ENCODE peak calls at places on chromosomes 3 and 15, in nine cellular contexts. A is PC-3; F is GM10248; O is CD4-positive, alpha-beta T cell; Q is cardiac fibroblast; E is pancreas; V is AG10803; Y is type B pancreatic cell; N is left ventricle myocardium inferior. H is an unnamed sample.

GRCh38 chr3:30290479-30290878 is 315.9 kb upstream of the TGFBR2 start:
- DNase-seq in F (no peak), V (no peak), E (peak; percentile 15), Q (no peak), O (no peak), N (no peak), A (no peak), Y (no peak), H (no peak)

GRCh38 chr3:126124896-126125295 is 41.0 kb upstream of the SLC41A3 start:
- DNase-seq in N (peak; percentile 3), O (no peak), E (no peak), V (no peak), Y (peak; percentile 24), F (no peak), A (no peak), Q (no peak), H (no peak)

GRCh38 chr3:58158427-58159153 is 52.2 kb downstream of the DNASE1L3 start:
- DNase-seq in Y (no peak), O (no peak), Q (no peak), N (no peak), E (no peak), V (no peak), F (no peak), A (no peak), H (no peak)

GRCh38 chr3:52196977-52197376 is 983 bp upstream of the ALAS1 start:
- DNase-seq in E (peak; percentile 62), Q (no peak), N (peak; percentile 30), Y (no peak), F (no peak), V (no peak), A (peak; percentile 25), O (no peak), H (no peak)

GRCh38 chr3:30353711-30354467 is 252.5 kb upstream of the TGFBR2 start:
- DNase-seq in Y (no peak), E (no peak), V (no peak), N (no peak), F (no peak), A (peak; percentile 65), O (peak; percentile 23), Q (no peak), H (no peak)

GRCh38 chr3:46615976-46616375 is 3.7 kb downstream of the FAM240A start:
- DNase-seq in N (no peak), E (no peak), V (no peak), Q (no peak), Y (no peak), F (no peak), A (no peak), O (no peak), H (no peak)

GRCh38 chr3:128168830-128169229 is 15.5 kb downstream of the EEFSEC start:
- DNase-seq in Q (no peak), N (no peak), O (no peak), A (no peak), E (no peak), F (no peak), V (no peak), Y (no peak), H (no peak)

GRCh38 chr15:34335176-34335575 is 2.4 kb downstream of the SLC12A6 start:
- DNase-seq in E (no peak), O (no peak), Y (no peak), A (peak; percentile 67), Q (peak; percentile 35), V (no peak), F (no peak), N (no peak), H (no peak)

GRCh38 chr15:63752075-63752684 is 81.6 kb downstream of the HERC1 start:
- DNase-seq in A (peak; percentile 68), F (peak; percentile 55), Q (peak; percentile 73), N (no peak), Y (no peak), O (peak; percentile 15), E (no peak), V (peak; percentile 58), H (no peak)

GRCh38 chr3:49607105-49607591 is 52.9 kb downstream of the BSN start:
- DNase-seq in E (no peak), N (no peak), Y (peak; percentile 29), V (peak; percentile 17), A (peak; percentile 41), F (no peak), O (no peak), Q (peak; percentile 18), H (no peak)

GRCh38 chr15:65285291-65286068 is 1.2 kb downstream of the PARP16 start:
- DNase-seq in O (no peak), V (peak; percentile 47), F (peak; percentile 11), E (no peak), Y (no peak), Q (no peak), A (no peak), N (no peak), H (no peak)

GRCh38 chr3:121431717-121432517 is 113.9 kb downstream of the POLQ start:
- DNase-seq in Y (no peak), O (peak; percentile 18), Q (peak; percentile 60), N (no peak), E (no peak), F (peak; percentile 68), V (peak; percentile 44), A (peak; percentile 17), H (no peak)

GRCh38 chr15:67840747-67841634 is 1.1 kb upstream of the RNU6-1 start:
- DNase-seq in A (peak; percentile 32), E (no peak), Y (no peak), Q (peak; percentile 48), O (no peak), F (peak; percentile 36), N (no peak), V (peak; percentile 50), H (no peak)

GRCh38 chr3:141783632-141784031 is 20.4 kb downstream of the GRK7 start:
- DNase-seq in E (no peak), O (no peak), F (no peak), A (no peak), Y (no peak), V (no peak), Q (no peak), N (no peak), H (no peak)

GRCh38 chr3:141777957-141778813 is 15.0 kb downstream of the GRK7 start:
- DNase-seq in Y (no peak), E (no peak), V (no peak), A (no peak), N (no peak), Q (no peak), F (no peak), O (no peak), H (no peak)

GRCh38 chr3:141779667-141780066 is 16.5 kb downstream of the GRK7 start:
- DNase-seq in V (no peak), A (no peak), E (no peak), O (no peak), F (no peak), N (no peak), Q (no peak), Y (no peak), H (no peak)

GRCh38 chr3:141784096-141784495 is 20.9 kb downstream of the GRK7 start:
- DNase-seq in O (no peak), N (no peak), F (no peak), V (no peak), A (no peak), Y (no peak), Q (no peak), E (no peak), H (no peak)

GRCh38 chr3:141782386-141782932 is 19.3 kb downstream of the GRK7 start:
- DNase-seq in Q (peak; percentile 59), Y (no peak), N (no peak), O (no peak), A (peak; percentile 34), V (no peak), E (no peak), F (no peak), H (no peak)
- TF ChIP-seq CTCF in Q (peak; percentile 24), Y (no peak), N (peak; percentile 40), O (no peak), A (peak; percentile 37), V (no peak), E (no peak), F (no peak), H (no peak)

DNA sequence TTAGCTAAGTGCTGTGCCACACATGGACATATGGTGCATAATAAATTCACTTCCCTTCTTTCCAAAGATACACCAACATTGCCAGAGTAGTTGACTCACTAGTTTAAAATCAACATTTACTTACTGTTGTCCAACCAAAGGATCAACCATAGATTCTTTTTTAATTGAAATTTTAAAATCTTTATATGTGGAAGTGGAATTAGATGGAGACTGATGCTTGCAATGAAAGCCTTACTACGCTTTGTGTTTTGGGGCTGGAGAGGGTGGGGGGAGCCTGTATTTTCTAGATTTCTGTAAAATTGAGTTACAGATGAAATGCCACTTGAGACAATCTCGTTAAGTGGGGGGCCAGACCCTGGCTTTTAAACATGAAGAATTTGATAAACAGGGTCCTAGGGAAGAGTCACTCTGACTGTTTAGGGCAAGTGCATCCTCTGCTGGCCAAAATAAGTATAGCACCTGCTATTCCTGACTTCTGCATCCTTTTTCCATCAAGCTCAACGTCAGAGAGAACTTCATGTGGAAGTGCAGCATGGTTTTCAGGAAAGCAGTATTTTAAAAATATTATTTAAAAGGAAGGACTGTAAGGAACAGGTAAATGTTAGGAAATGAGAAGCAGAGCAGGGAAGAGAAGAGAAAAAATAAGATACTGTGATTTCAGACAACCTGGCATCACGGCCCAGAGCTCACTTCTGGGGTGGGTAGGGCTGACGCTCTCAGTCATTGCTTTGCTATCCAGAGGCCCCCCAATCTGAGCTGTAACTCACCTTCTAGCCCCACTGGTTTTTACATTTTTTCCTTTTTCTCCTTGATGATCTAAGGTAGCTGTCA is 76.7 kb downstream of the BOC start:
- DNase-seq in F (peak; percentile 65), O (peak; percentile 35), Q (peak; percentile 80), N (no peak), V (peak; percentile 61), Y (no peak), E (no peak), A (peak; percentile 85), H (peak; percentile 65)
- TF ChIP-seq CTCF in F (peak; percentile 90), O (peak; percentile 99), Q (peak; percentile 100), N (peak; percentile 99), V (peak; percentile 100), Y (peak; percentile 94), E (peak; percentile 96), A (peak; percentile 97), H (peak; percentile 99)

DNA sequence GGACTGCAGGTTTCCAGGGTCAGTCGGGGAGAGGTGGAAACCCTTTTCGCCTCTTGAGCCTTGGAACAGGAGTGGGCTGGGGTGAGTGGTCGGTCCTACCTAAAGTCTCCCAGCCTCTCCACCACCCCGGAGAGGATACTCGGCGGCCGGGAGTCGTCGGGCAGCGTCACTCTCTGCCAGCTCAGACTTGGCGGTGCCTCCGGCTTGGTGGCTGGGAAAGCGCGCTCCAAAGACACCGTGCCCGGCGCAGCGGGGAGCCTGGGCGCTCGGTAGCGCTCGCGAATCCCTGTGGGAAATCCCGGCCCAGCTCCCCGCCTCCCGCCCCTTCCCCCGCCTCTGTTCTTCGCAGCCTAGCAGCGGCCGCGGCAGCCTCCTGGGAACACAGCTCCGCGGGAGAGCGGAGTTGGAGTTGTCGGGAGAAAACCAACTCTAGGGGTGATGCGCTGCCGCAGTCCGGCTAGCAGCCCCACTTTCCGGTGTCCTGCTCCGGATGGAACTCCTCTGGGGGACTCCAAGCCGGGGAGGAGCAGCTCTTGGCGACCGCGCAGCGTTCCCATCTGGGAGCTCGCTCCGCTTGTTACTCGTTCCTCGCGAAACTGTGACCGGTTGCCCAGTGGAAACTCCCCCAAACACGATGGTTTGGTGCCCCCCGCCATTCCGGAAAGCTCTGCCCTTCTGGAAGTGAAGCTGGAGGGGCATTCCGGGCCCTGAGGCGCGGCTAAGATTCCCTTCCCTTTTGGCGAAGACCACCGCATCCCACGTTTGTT is 1.4 kb downstream of the EPHB1 start:
- DNase-seq in E (no peak), V (peak; percentile 40), A (peak; percentile 1), N (no peak), F (no peak), O (no peak), Y (peak; percentile 71), Q (peak; percentile 7), H (peak; percentile 54)
- TF ChIP-seq CTCF in E (no peak), V (no peak), A (no peak), N (no peak), F (no peak), O (no peak), Y (peak; percentile 14), Q (no peak), H (no peak)

GRCh38 chr15:93052090-93052892 is 36.7 kb downstream of the RGMA start:
- DNase-seq in N (no peak), O (no peak), A (peak; percentile 17), Y (no peak), E (no peak), F (no peak), Q (no peak), V (no peak), H (no peak)
- TF ChIP-seq CTCF in N (no peak), O (peak; percentile 15), A (peak; percentile 47), Y (peak; percentile 29), E (no peak), F (peak; percentile 15), Q (no peak), V (no peak), H (no peak)

H was measured in glutamatergic neuron.